ENCODE peak calls at places on chromosomes 6 and 20, in seven cellular contexts. O, I, T, S, B, W and K are unnamed samples.

GRCh38 chr6:100234625-100235024 is 230.1 kb downstream of the SIM1 start:
- DNase-seq in O (no peak), I (no peak), T (no peak), S (no peak), B (no peak), W (no peak), K (no peak)

GRCh38 chr6:167296902-167297301 is 5.8 kb downstream of the UNC93A start:
- DNase-seq in O (no peak), I (no peak), T (no peak), S (no peak), B (no peak), W (no peak), K (no peak)

GRCh38 chr6:144753023-144753705 is 468.0 kb downstream of the UTRN start:
- DNase-seq in O (no peak), I (no peak), T (no peak), S (no peak), B (no peak), W (no peak), K (no peak)

GRCh38 chr6:139474145-139475108 is 100.0 kb upstream of the CITED2 start:
- DNase-seq in O (no peak), I (no peak), T (peak), S (no peak), B (no peak), W (peak), K (peak)

GRCh38 chr6:170231496-170232185 is 59.2 kb downstream of the DLL1 start:
- DNase-seq in O (peak), I (no peak), T (peak), S (peak), B (no peak), W (no peak), K (no peak)

GRCh38 chr6:135535989-135536414 is 38.5 kb upstream of the AHI1 start:
- DNase-seq in O (no peak), I (no peak), T (no peak), S (no peak), B (no peak), W (no peak), K (no peak)

GRCh38 chr20:2887715-2888114 is 14.4 kb downstream of the PTPRA start:
- DNase-seq in O (no peak), I (no peak), T (no peak), S (no peak), B (no peak), W (no peak), K (no peak)

GRCh38 chr6:153790048-153790447 is 249.0 kb upstream of the OPRM1 start:
- DNase-seq in O (no peak), I (no peak), T (peak), S (no peak), B (no peak), W (no peak), K (no peak)

GRCh38 chr6:104639671-104640070 is 220.0 kb downstream of the HACE1 start:
- DNase-seq in O (no peak), I (no peak), T (no peak), S (no peak), B (no peak), W (no peak), K (no peak)

GRCh38 chr6:73062121-73062520 is 163.2 kb downstream of the KHDC1L start:
- DNase-seq in O (no peak), I (no peak), T (no peak), S (no peak), B (no peak), W (no peak), K (no peak)

GRCh38 chr6:63351995-63352586 is 32.3 kb upstream of the LGSN start:
- DNase-seq in O (no peak), I (no peak), T (no peak), S (no peak), B (no peak), W (no peak), K (no peak)

GRCh38 chr20:33172781-33173180 is 4.8 kb downstream of the BPIFA2 start:
- DNase-seq in O (no peak), I (no peak), T (no peak), S (no peak), B (no peak), W (no peak), K (no peak)

GRCh38 chr20:17969276-17969883 is 562 bp downstream of the MGME1 start:
- DNase-seq in O (no peak), I (peak), T (peak), S (no peak), B (no peak), W (no peak), K (no peak)

GRCh38 chr20:33516882-33517281 is 27.0 kb downstream of the CBFA2T2 start:
- DNase-seq in O (no peak), I (no peak), T (no peak), S (no peak), B (no peak), W (no peak), K (no peak)

GRCh38 chr20:41261790-41262717 is 55.5 kb downstream of the ZHX3 start:
- DNase-seq in O (no peak), I (no peak), T (no peak), S (no peak), B (no peak), W (no peak), K (no peak)

GRCh38 chr6:17932362-17932852 is 55.0 kb downstream of the KIF13A start:
- DNase-seq in O (no peak), I (no peak), T (peak), S (peak), B (peak), W (peak), K (peak)

GRCh38 chr20:56001106-56001785 is 4.1 kb downstream of the CBLN4 start:
- DNase-seq in O (peak), I (no peak), T (peak), S (no peak), B (no peak), W (no peak), K (no peak)

GRCh38 chr6:112296122-112296521 is 41.8 kb upstream of the LAMA4 start:
- DNase-seq in O (no peak), I (no peak), T (no peak), S (no peak), B (no peak), W (no peak), K (no peak)

GRCh38 chr20:39849664-39850063 is 839.4 kb downstream of the MAFB start:
- DNase-seq in O (peak), I (no peak), T (peak), S (peak), B (no peak), W (peak), K (peak)

GRCh38 chr6:53811746-53812145 is 16.9 kb downstream of the LRRC1 start:
- DNase-seq in O (no peak), I (no peak), T (no peak), S (no peak), B (no peak), W (no peak), K (no peak)

GRCh38 chr6:157046776-157047175 is 269.6 kb downstream of the ARID1B start:
- DNase-seq in O (no peak), I (no peak), T (no peak), S (no peak), B (no peak), W (no peak), K (no peak)

GRCh38 chr6:106642476-106642875 is 13.1 kb downstream of the QRSL1 start:
- DNase-seq in O (no peak), I (no peak), T (no peak), S (no peak), B (no peak), W (no peak), K (no peak)

GRCh38 chr20:9989066-9989724 is 45.6 kb upstream of the ANKEF1 start:
- DNase-seq in O (no peak), I (no peak), T (no peak), S (no peak), B (no peak), W (no peak), K (no peak)

GRCh38 chr6:143283887-143284640 is 166.4 kb downstream of the ADAT2 start:
- DNase-seq in O (no peak), I (no peak), T (no peak), S (no peak), B (no peak), W (no peak), K (no peak)

GRCh38 chr6:158567871-158568401 is 8.0 kb downstream of the TMEM181 start:
- DNase-seq in O (no peak), I (no peak), T (no peak), S (no peak), B (peak), W (no peak), K (no peak)

GRCh38 chr6:33840064-33840926 is 36.5 kb upstream of the MLN start:
- DNase-seq in O (no peak), I (no peak), T (no peak), S (no peak), B (no peak), W (no peak), K (no peak)

GRCh38 chr6:151738267-151738666 is 69.2 kb upstream of the ESR1 start:
- DNase-seq in O (no peak), I (no peak), T (no peak), S (no peak), B (no peak), W (no peak), K (no peak)

GRCh38 chr20:10769700-10770099 is 95.9 kb upstream of the JAG1 start:
- DNase-seq in O (no peak), I (no peak), T (no peak), S (no peak), B (no peak), W (no peak), K (no peak)

GRCh38 chr6:145898376-145898775 is 65.8 kb downstream of the SHPRH start:
- DNase-seq in O (no peak), I (no peak), T (no peak), S (no peak), B (no peak), W (no peak), K (no peak)

GRCh38 chr6:44696099-44696498 is 308.6 kb downstream of the CDC5L start:
- DNase-seq in O (no peak), I (no peak), T (no peak), S (no peak), B (peak), W (no peak), K (no peak)

GRCh38 chr6:148700047-148700712 is 46.6 kb upstream of the UST start:
- DNase-seq in O (no peak), I (no peak), T (no peak), S (no peak), B (no peak), W (no peak), K (no peak)

GRCh38 chr6:42316390-42316970 is 98.8 kb upstream of the MRPS10 start:
- DNase-seq in O (no peak), I (no peak), T (no peak), S (no peak), B (no peak), W (no peak), K (peak)

GRCh38 chr6:25112207-25112874 is 166.8 kb upstream of the CARMIL1 start:
- DNase-seq in O (no peak), I (no peak), T (no peak), S (no peak), B (no peak), W (no peak), K (no peak)

GRCh38 chr6:30013296-30013922 is 47.7 kb upstream of the POLR1H start:
- DNase-seq in O (no peak), I (peak), T (no peak), S (no peak), B (no peak), W (no peak), K (no peak)

GRCh38 chr6:74705451-74705850 is 500.4 kb downstream of the COL12A1 start:
- DNase-seq in O (no peak), I (no peak), T (no peak), S (no peak), B (no peak), W (no peak), K (no peak)

GRCh38 chr20:46114449-46114848 is 3.7 kb upstream of the CD40 start:
- DNase-seq in O (no peak), I (no peak), T (no peak), S (no peak), B (peak), W (no peak), K (no peak)

GRCh38 chr20:48892849-48893352 is 28.6 kb upstream of the ARFGEF2 start:
- DNase-seq in O (no peak), I (no peak), T (no peak), S (no peak), B (no peak), W (no peak), K (peak)

GRCh38 chr6:113903666-113904330 is 46.7 kb downstream of the MARCKS start:
- DNase-seq in O (no peak), I (no peak), T (peak), S (peak), B (no peak), W (peak), K (peak)

GRCh38 chr6:15487262-15487661 is 175.6 kb downstream of the DTNBP1 start:
- DNase-seq in O (no peak), I (no peak), T (no peak), S (no peak), B (no peak), W (no peak), K (no peak)

GRCh38 chr6:110520992-110521543 is 44.7 kb upstream of the SLC22A16 start:
- DNase-seq in O (no peak), I (no peak), T (no peak), S (no peak), B (no peak), W (no peak), K (no peak)

GRCh38 chr6:110520188-110520956 is 44.0 kb upstream of the SLC22A16 start:
- DNase-seq in O (no peak), I (no peak), T (no peak), S (no peak), B (no peak), W (no peak), K (no peak)

GRCh38 chr6:110517601-110518280 is 41.3 kb upstream of the SLC22A16 start:
- DNase-seq in O (no peak), I (no peak), T (no peak), S (no peak), B (no peak), W (no peak), K (no peak)

GRCh38 chr6:110517034-110517433 is 40.6 kb upstream of the SLC22A16 start:
- DNase-seq in O (no peak), I (no peak), T (no peak), S (no peak), B (no peak), W (no peak), K (no peak)

DNA sequence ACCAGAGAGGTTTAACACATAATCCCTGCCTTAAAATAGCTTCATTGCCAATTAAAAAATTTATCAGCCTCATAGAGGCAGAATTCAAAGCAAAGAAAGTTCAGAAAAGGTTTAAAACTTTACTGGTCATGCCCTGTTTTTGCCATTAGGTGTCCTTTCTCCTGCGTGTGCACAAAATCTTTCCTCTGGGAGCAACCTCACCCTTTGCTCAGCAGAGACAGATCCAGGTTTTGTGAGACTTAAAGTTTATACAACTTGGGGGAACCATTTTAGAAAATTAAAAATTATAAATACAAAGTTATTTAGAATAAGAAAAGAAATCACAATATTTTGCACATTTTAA is 41.8 kb upstream of the SLC22A16 start:
- DNase-seq in O (no peak), I (no peak), T (no peak), S (no peak), B (no peak), W (no peak), K (no peak)
- TF ChIP-seq CTCF in O (peak), I (no peak), T (peak), S (no peak), B (no peak), W (no peak), K (no peak)

GRCh38 chr6:90809035-90809434 is 222.2 kb upstream of the MAP3K7 start:
- DNase-seq in O (no peak), I (no peak), T (no peak), S (no peak), B (no peak), W (no peak), K (no peak)
- H3K4me3 ChIP-seq in O (no peak), I (no peak), T (no peak), S (no peak), B (no peak), W (no peak), K (no peak)

GRCh38 chr20:51044796-51045195 is 21.9 kb upstream of the KCNG1 start:
- DNase-seq in O (no peak), I (no peak), T (no peak), S (no peak), B (no peak), W (no peak), K (no peak)

GRCh38 chr20:51046021-51046985 is 23.4 kb upstream of the KCNG1 start:
- DNase-seq in O (no peak), I (no peak), T (no peak), S (no peak), B (no peak), W (no peak), K (peak)

GRCh38 chr20:51043811-51044210 is 20.9 kb upstream of the KCNG1 start:
- DNase-seq in O (no peak), I (no peak), T (no peak), S (no peak), B (no peak), W (no peak), K (no peak)

GRCh38 chr20:51042064-51042463 is 19.2 kb upstream of the KCNG1 start:
- DNase-seq in O (no peak), I (no peak), T (no peak), S (no peak), B (no peak), W (no peak), K (no peak)

DNA sequence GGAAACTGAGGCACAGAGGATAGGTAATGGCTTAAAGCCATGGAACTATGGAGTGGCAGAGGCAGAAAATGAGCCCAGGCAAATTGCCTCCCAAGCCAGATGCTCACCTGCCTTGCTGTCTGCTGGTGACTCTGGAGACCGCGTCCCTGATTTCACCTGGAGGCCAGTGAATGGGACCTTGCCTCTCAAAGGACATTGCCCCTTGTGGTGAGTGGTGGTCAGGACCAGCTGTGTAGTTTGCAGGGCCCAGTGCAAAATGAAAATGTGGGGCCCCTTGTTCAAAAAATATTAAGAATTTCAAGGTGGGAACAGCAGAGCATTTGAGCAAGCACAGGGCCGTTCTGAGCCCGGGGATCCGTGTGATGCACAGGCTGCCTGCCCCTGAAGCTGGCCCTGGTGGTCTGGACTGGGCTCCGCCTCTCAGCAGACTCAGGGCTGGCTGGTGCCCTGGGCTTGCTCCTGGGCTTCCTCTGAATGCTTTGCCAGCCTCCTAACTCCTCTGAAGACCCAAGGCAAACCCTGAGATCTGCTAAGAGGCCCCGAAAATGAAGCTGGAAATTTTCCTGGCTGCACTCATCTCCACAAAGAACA is 19.8 kb upstream of the KCNG1 start:
- DNase-seq in O (no peak), I (no peak), T (no peak), S (no peak), B (no peak), W (no peak), K (no peak)
- TF ChIP-seq CTCF in O (no peak), I (no peak), T (no peak), S (no peak), B (no peak), W (no peak), K (no peak)

DNA sequence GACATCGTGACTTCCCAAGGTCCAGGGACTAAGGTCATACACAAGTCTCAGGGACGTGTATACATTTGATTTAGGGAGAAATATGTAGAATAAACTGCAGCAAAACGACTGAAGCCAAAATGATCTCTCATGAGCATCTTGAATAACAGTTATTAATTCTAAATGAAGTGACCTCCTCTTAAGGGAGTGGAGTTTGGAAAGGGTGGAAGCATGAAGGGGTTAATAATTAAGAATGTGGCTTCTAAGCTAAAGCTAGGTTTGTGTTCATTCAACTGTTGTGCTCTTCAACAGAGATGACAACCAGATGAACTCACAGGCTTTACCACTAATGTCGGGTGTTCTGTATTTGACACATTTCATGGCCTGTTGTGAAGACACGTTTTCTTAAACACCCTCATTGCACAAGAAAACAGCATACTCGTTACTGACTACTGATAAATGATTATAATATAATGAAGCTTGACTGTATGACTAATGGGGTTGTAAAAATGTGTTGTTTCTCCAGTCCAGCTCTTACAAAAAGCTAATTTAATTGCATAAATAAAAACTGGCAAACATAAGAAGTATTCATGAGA is 1.5 kb downstream of the PPP1R14C start:
- DNase-seq in O (no peak), I (no peak), T (no peak), S (no peak), B (no peak), W (no peak), K (no peak)
- H3K4me3 ChIP-seq in O (no peak), I (no peak), T (no peak), S (no peak), B (no peak), W (no peak), K (no peak)

DNA sequence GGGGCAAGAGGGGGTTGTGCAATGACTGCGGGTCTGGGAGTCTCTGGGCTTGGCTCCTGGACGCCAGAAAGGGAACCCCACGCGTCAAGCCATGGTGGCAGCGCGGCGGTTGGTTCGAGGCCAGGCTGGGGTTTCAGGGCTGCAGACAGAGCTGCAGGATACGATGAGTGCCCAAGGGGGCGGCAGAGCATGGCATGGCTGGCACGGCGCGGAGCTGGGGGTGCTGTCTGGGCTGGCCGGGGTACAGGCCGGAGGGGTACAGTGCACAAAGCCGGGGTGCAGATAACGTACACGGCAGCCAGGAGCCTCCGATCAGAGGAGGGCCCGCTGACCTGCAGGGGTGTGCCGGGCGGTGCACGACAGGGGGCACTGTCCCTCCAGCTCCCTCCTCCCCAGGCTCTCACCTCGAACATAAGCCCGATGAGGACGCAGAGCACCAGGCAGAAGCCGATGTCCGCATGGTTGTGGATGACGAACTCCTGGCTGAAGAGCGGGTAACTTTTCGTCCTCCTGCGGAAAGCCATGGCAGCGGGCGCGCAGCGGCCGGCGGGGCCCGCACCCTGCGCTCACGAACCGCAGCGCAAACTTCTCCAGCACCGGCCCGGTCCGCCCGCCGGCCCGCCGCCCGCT is 353 bp downstream of the TRAM2 start:
- DNase-seq in O (no peak), I (peak), T (peak), S (no peak), B (peak), W (peak), K (peak)
- TF ChIP-seq CTCF in O (peak), I (peak), T (peak), S (peak), B (no peak), W (peak), K (no peak)

GRCh38 chr20:44738779-44739477 is 6.7 kb upstream of the KCNK15 start:
- DNase-seq in O (no peak), I (no peak), T (peak), S (peak), B (peak), W (no peak), K (peak)
- H3K4me3 ChIP-seq in O (no peak), I (no peak), T (no peak), S (no peak), B (no peak), W (no peak), K (no peak)